ENCODE peak calls at places on chromosomes 11 and 22, in six cellular contexts. C, H, Y, K, B and L are unnamed samples.

GRCh38 chr22:49535126-49535525 is 292.5 kb downstream of the BRD1 start:
- DNase-seq in C (no peak), H (no peak), Y (no peak), K (peak; percentile 40), B (no peak), L (no peak)

GRCh38 chr11:63375434-63375833 is 5.8 kb downstream of the SLC22A9 start:
- DNase-seq in C (no peak), H (no peak), Y (no peak), K (no peak), B (no peak), L (no peak)

GRCh38 chr22:45997775-45998637 is 21.0 kb upstream of the WNT7B start:
- DNase-seq in C (no peak), H (no peak), Y (no peak), K (peak; percentile 83), B (no peak), L (no peak)

GRCh38 chr11:93059074-93059957 is 89.9 kb downstream of the MTNR1B start:
- DNase-seq in C (no peak), H (no peak), Y (no peak), K (no peak), B (no peak), L (no peak)

GRCh38 chr22:44443641-44444235 is 54.3 kb downstream of the RTL6 start:
- DNase-seq in C (no peak), H (no peak), Y (no peak), K (no peak), B (no peak), L (no peak)

GRCh38 chr11:130740819-130741218 is 175.5 kb downstream of the SNX19 start:
- DNase-seq in C (no peak), H (no peak), Y (no peak), K (no peak), B (no peak), L (no peak)

GRCh38 chr11:30465192-30465591 is 121.0 kb downstream of the MPPED2 start:
- DNase-seq in C (no peak), H (no peak), Y (no peak), K (no peak), B (no peak), L (no peak)

GRCh38 chr22:46041642-46042041 is 64.7 kb upstream of the WNT7B start:
- DNase-seq in C (no peak), H (no peak), Y (no peak), K (peak; percentile 50), B (no peak), L (no peak)

GRCh38 chr22:18968011-18968749 is 32.1 kb upstream of the PRODH start:
- DNase-seq in C (peak; percentile 74), H (no peak), Y (no peak), K (peak; percentile 94), B (no peak), L (no peak)

GRCh38 chr11:9016916-9017642 is 13.3 kb upstream of the NRIP3 start:
- DNase-seq in C (no peak), H (no peak), Y (no peak), K (no peak), B (no peak), L (no peak)

GRCh38 chr11:46677991-46678740 is 22.3 kb downstream of the ARHGAP1 start:
- DNase-seq in C (no peak), H (no peak), Y (no peak), K (peak; percentile 48), B (no peak), L (no peak)

GRCh38 chr11:117232022-117232878 is at the start of the genes PCSK7 and RNF214:
- DNase-seq in C (peak; percentile 75), H (peak; percentile 68), Y (peak; percentile 59), K (no peak), B (peak; percentile 73), L (peak; percentile 56)

GRCh38 chr11:959027-959426 is 33.4 kb downstream of the AP2A2 start:
- DNase-seq in C (no peak), H (no peak), Y (no peak), K (no peak), B (no peak), L (no peak)

GRCh38 chr11:69483696-69484426 is 2.4 kb downstream of the LINC01488 start:
- DNase-seq in C (no peak), H (no peak), Y (no peak), K (peak; percentile 82), B (no peak), L (no peak)

GRCh38 chr11:45278721-45279120 is 7.4 kb downstream of the SYT13 start:
- DNase-seq in C (no peak), H (no peak), Y (no peak), K (no peak), B (no peak), L (no peak)

GRCh38 chr11:82225930-82226329 is 507.7 kb downstream of the FAM181B start:
- DNase-seq in C (no peak), H (no peak), Y (no peak), K (no peak), B (no peak), L (no peak)

GRCh38 chr11:13446444-13446843 is 16.6 kb downstream of the BTBD10 start:
- DNase-seq in C (no peak), H (no peak), Y (no peak), K (no peak), B (no peak), L (no peak)

GRCh38 chr11:11725438-11725837 is 103.6 kb upstream of the GALNT18 start:
- DNase-seq in C (no peak), H (no peak), Y (no peak), K (no peak), B (no peak), L (no peak)

GRCh38 chr11:123601136-123601535 is 53.3 kb downstream of the SCN3B start:
- DNase-seq in C (no peak), H (no peak), Y (no peak), K (no peak), B (no peak), L (no peak)

GRCh38 chr11:134670961-134671370 is 258.9 kb upstream of the B3GAT1 start:
- DNase-seq in C (no peak), H (no peak), Y (no peak), K (no peak), B (no peak), L (no peak)

GRCh38 chr11:130636672-130637463 is 188.4 kb downstream of the ADAMTS15 start:
- DNase-seq in C (no peak), H (no peak), Y (peak; percentile 24), K (no peak), B (no peak), L (no peak)

GRCh38 chr11:68373810-68374501 is 61.6 kb downstream of the LRP5 start:
- DNase-seq in C (no peak), H (no peak), Y (no peak), K (no peak), B (no peak), L (no peak)

GRCh38 chr22:41237036-41237706 is 3.6 kb downstream of the CHADL start:
- DNase-seq in C (no peak), H (no peak), Y (no peak), K (no peak), B (no peak), L (no peak)

GRCh38 chr22:26534166-26534855 is 22.0 kb upstream of the TFIP11 start:
- DNase-seq in C (no peak), H (no peak), Y (no peak), K (no peak), B (no peak), L (no peak)

GRCh38 chr22:45781459-45781858 is 109.8 kb downstream of the ATXN10 start:
- DNase-seq in C (no peak), H (no peak), Y (no peak), K (no peak), B (no peak), L (no peak)

GRCh38 chr11:132423266-132423665 is 1052.9 kb downstream of the NTM start:
- DNase-seq in C (no peak), H (no peak), Y (no peak), K (no peak), B (no peak), L (no peak)

GRCh38 chr11:109680127-109680526 is 258.1 kb downstream of the C11orf87 start:
- DNase-seq in C (no peak), H (no peak), Y (no peak), K (no peak), B (no peak), L (no peak)

GRCh38 chr11:1163911-1164735 is 6.4 kb downstream of the MUC5AC start:
- DNase-seq in C (no peak), H (no peak), Y (no peak), K (peak; percentile 86), B (no peak), L (no peak)

GRCh38 chr11:59754494-59754858 is 700 bp upstream of the STX3 start:
- DNase-seq in C (no peak), H (no peak), Y (no peak), K (no peak), B (no peak), L (peak; percentile 35)

GRCh38 chr11:123111465-123111864 is 49.5 kb upstream of the HSPA8 start:
- DNase-seq in C (no peak), H (no peak), Y (no peak), K (no peak), B (no peak), L (no peak)

GRCh38 chr11:115564851-115565250 is 60.6 kb upstream of the CADM1 start:
- DNase-seq in C (no peak), H (no peak), Y (no peak), K (no peak), B (no peak), L (no peak)

GRCh38 chr11:108199446-108200321 is 22.8 kb downstream of the NPAT start:
- DNase-seq in C (no peak), H (no peak), Y (no peak), K (no peak), B (no peak), L (no peak)